ENCODE peak calls at places on chromosomes 7 and 10, in seven cellular contexts. B, D, O, J, E, Q and H are unnamed samples.

GRCh38 chr7:24812313-24812945 is 55.2 kb upstream of the GSDME start:
- DNase-seq in O (peak), E (peak), Q (peak), D (peak), B (no peak), J (peak), H (peak)

GRCh38 chr7:49775065-49775948 is 1.9 kb downstream of the VWC2 start:
- DNase-seq in B (no peak), Q (peak), O (no peak), E (peak), J (peak), D (peak), H (no peak)

GRCh38 chr7:129825005-129825553 is 127.7 kb downstream of the UBE2H start:
- DNase-seq in B (peak), E (peak), Q (peak), J (peak), O (peak), D (peak), H (no peak)

GRCh38 chr7:5594616-5595544 is 171.2 kb upstream of the TNRC18 start:
- DNase-seq in E (peak), B (no peak), O (no peak), D (no peak), J (no peak), Q (peak), H (no peak)

GRCh38 chr10:88080213-88080612 is 216.8 kb downstream of the PTEN start:
- DNase-seq in Q (no peak), D (no peak), B (no peak), J (no peak), O (no peak), E (no peak), H (no peak)

GRCh38 chr10:77524300-77524711 is 113.3 kb downstream of the KCNMA1 start:
- DNase-seq in Q (no peak), O (no peak), E (no peak), D (no peak), B (no peak), J (no peak), H (no peak)

GRCh38 chr10:121490906-121491519 is 107.2 kb downstream of the FGFR2 start:
- DNase-seq in J (peak), B (no peak), E (no peak), O (no peak), D (no peak), Q (no peak), H (no peak)

GRCh38 chr10:100847440-100847839 is 65.3 kb upstream of the SLF2 start:
- DNase-seq in Q (no peak), E (no peak), B (no peak), J (no peak), O (no peak), D (no peak), H (no peak)

GRCh38 chr7:50307368-50308012 is 3.0 kb downstream of the IKZF1 start:
- DNase-seq in E (no peak), B (no peak), J (peak), O (peak), D (no peak), Q (no peak), H (no peak)

GRCh38 chr10:42866115-42866995 is 83.8 kb downstream of the BMS1 start:
- DNase-seq in Q (peak), B (no peak), D (peak), E (peak), J (peak), O (peak), H (peak)

GRCh38 chr7:63900394-63901203 is 98.0 kb upstream of the ZNF722 start:
- DNase-seq in B (no peak), D (no peak), O (peak), Q (no peak), J (peak), E (no peak), H (peak)

GRCh38 chr7:99808766-99809165 is 19.0 kb upstream of the CYP3A43 start:
- DNase-seq in O (no peak), E (no peak), D (no peak), B (no peak), Q (no peak), J (no peak), H (no peak)

GRCh38 chr10:72316386-72316700 is 38.4 kb downstream of the DNAJB12 start:
- DNase-seq in J (no peak), Q (no peak), O (no peak), E (no peak), D (no peak), B (no peak), H (no peak)

GRCh38 chr7:128108641-128109423 is 77.6 kb upstream of the LRRC4 start:
- DNase-seq in B (no peak), E (no peak), Q (no peak), J (no peak), O (no peak), D (peak), H (peak)

GRCh38 chr7:69439040-69439439 is 159.2 kb upstream of the AUTS2 start:
- DNase-seq in B (no peak), D (no peak), E (no peak), Q (no peak), J (no peak), O (no peak), H (no peak)

GRCh38 chr10:80356563-80356999 is at the start of the genes DYDC1 and DYDC2:
- DNase-seq in E (peak), D (peak), J (peak), Q (peak), O (peak), B (peak), H (peak)

GRCh38 chr10:100327007-100327700 is 2.9 kb downstream of the PKD2L1 start:
- DNase-seq in O (no peak), Q (no peak), J (peak), E (no peak), B (peak), D (peak), H (no peak)